ENCODE peak calls at places on chromosomes 5 and 9, in four cellular contexts. One of them, this sample, is unnamed.

GRCh38 chr5:172932313-172933017 is 26.8 kb upstream of the RPL26L1 start:
- DNase-seq in stimulated activated CD4-positive, alpha-beta T cell treated with anti-CD3 and anti-CD28 coated beads, Interleukin-2, amount 100 ng/mL, for 24 hours: peak
- DNase-seq in stimulated activated CD8-positive, alpha-beta memory T cell treated with anti-CD3 and anti-CD28 coated beads, Interleukin-15, amount 100 ng/mL, for 1 hour: peak
- DNase-seq in left cardiac atrium: peak
- DNase-seq in this sample: no peak

GRCh38 chr9:83384214-83384613 is 154.0 kb downstream of the FRMD3 start:
- DNase-seq in stimulated activated CD4-positive, alpha-beta T cell treated with anti-CD3 and anti-CD28 coated beads, Interleukin-2, amount 100 ng/mL, for 24 hours: no peak
- DNase-seq in stimulated activated CD8-positive, alpha-beta memory T cell treated with anti-CD3 and anti-CD28 coated beads, Interleukin-15, amount 100 ng/mL, for 1 hour: no peak
- DNase-seq in left cardiac atrium: no peak
- DNase-seq in this sample: no peak

GRCh38 chr5:144203750-144204596 is 33.3 kb downstream of the KCTD16 start:
- DNase-seq in stimulated activated CD4-positive, alpha-beta T cell treated with anti-CD3 and anti-CD28 coated beads, Interleukin-2, amount 100 ng/mL, for 24 hours: peak
- DNase-seq in stimulated activated CD8-positive, alpha-beta memory T cell treated with anti-CD3 and anti-CD28 coated beads, Interleukin-15, amount 100 ng/mL, for 1 hour: no peak
- DNase-seq in left cardiac atrium: no peak
- DNase-seq in this sample: no peak

GRCh38 chr9:97518166-97518908 is 16.9 kb downstream of the TMOD1 start:
- DNase-seq in stimulated activated CD4-positive, alpha-beta T cell treated with anti-CD3 and anti-CD28 coated beads, Interleukin-2, amount 100 ng/mL, for 24 hours: no peak
- DNase-seq in stimulated activated CD8-positive, alpha-beta memory T cell treated with anti-CD3 and anti-CD28 coated beads, Interleukin-15, amount 100 ng/mL, for 1 hour: no peak
- DNase-seq in left cardiac atrium: no peak
- DNase-seq in this sample: no peak

GRCh38 chr5:169862348-169862905 is 117.9 kb downstream of the INSYN2B start:
- DNase-seq in stimulated activated CD4-positive, alpha-beta T cell treated with anti-CD3 and anti-CD28 coated beads, Interleukin-2, amount 100 ng/mL, for 24 hours: no peak
- DNase-seq in stimulated activated CD8-positive, alpha-beta memory T cell treated with anti-CD3 and anti-CD28 coated beads, Interleukin-15, amount 100 ng/mL, for 1 hour: no peak
- DNase-seq in left cardiac atrium: no peak
- DNase-seq in this sample: no peak

GRCh38 chr5:135075621-135076585 is 41.9 kb upstream of the PITX1 start:
- DNase-seq in stimulated activated CD4-positive, alpha-beta T cell treated with anti-CD3 and anti-CD28 coated beads, Interleukin-2, amount 100 ng/mL, for 24 hours: no peak
- DNase-seq in stimulated activated CD8-positive, alpha-beta memory T cell treated with anti-CD3 and anti-CD28 coated beads, Interleukin-15, amount 100 ng/mL, for 1 hour: no peak
- DNase-seq in left cardiac atrium: no peak
- DNase-seq in this sample: no peak

GRCh38 chr5:158162479-158162878 is 303.5 kb upstream of the CLINT1 start:
- DNase-seq in stimulated activated CD4-positive, alpha-beta T cell treated with anti-CD3 and anti-CD28 coated beads, Interleukin-2, amount 100 ng/mL, for 24 hours: no peak
- DNase-seq in stimulated activated CD8-positive, alpha-beta memory T cell treated with anti-CD3 and anti-CD28 coated beads, Interleukin-15, amount 100 ng/mL, for 1 hour: no peak
- DNase-seq in left cardiac atrium: no peak
- DNase-seq in this sample: no peak

GRCh38 chr9:107270580-107270979 is 12.5 kb upstream of the RAD23B start:
- DNase-seq in stimulated activated CD4-positive, alpha-beta T cell treated with anti-CD3 and anti-CD28 coated beads, Interleukin-2, amount 100 ng/mL, for 24 hours: no peak
- DNase-seq in stimulated activated CD8-positive, alpha-beta memory T cell treated with anti-CD3 and anti-CD28 coated beads, Interleukin-15, amount 100 ng/mL, for 1 hour: no peak
- DNase-seq in left cardiac atrium: no peak
- DNase-seq in this sample: no peak

GRCh38 chr5:534006-534742 is 9.9 kb upstream of the SLC9A3 start:
- DNase-seq in stimulated activated CD4-positive, alpha-beta T cell treated with anti-CD3 and anti-CD28 coated beads, Interleukin-2, amount 100 ng/mL, for 24 hours: no peak
- DNase-seq in stimulated activated CD8-positive, alpha-beta memory T cell treated with anti-CD3 and anti-CD28 coated beads, Interleukin-15, amount 100 ng/mL, for 1 hour: no peak
- DNase-seq in left cardiac atrium: peak
- DNase-seq in this sample: no peak

GRCh38 chr5:137069358-137069757 is 429.8 kb downstream of the SPOCK1 start:
- DNase-seq in stimulated activated CD4-positive, alpha-beta T cell treated with anti-CD3 and anti-CD28 coated beads, Interleukin-2, amount 100 ng/mL, for 24 hours: no peak
- DNase-seq in stimulated activated CD8-positive, alpha-beta memory T cell treated with anti-CD3 and anti-CD28 coated beads, Interleukin-15, amount 100 ng/mL, for 1 hour: no peak
- DNase-seq in left cardiac atrium: no peak
- DNase-seq in this sample: no peak

GRCh38 chr9:34515959-34516358 is 6.8 kb downstream of the ENHO start:
- DNase-seq in stimulated activated CD4-positive, alpha-beta T cell treated with anti-CD3 and anti-CD28 coated beads, Interleukin-2, amount 100 ng/mL, for 24 hours: no peak
- DNase-seq in stimulated activated CD8-positive, alpha-beta memory T cell treated with anti-CD3 and anti-CD28 coated beads, Interleukin-15, amount 100 ng/mL, for 1 hour: no peak
- DNase-seq in left cardiac atrium: no peak
- DNase-seq in this sample: no peak

GRCh38 chr9:110700953-110701352 is 32.4 kb downstream of the MUSK start:
- DNase-seq in stimulated activated CD4-positive, alpha-beta T cell treated with anti-CD3 and anti-CD28 coated beads, Interleukin-2, amount 100 ng/mL, for 24 hours: no peak
- DNase-seq in stimulated activated CD8-positive, alpha-beta memory T cell treated with anti-CD3 and anti-CD28 coated beads, Interleukin-15, amount 100 ng/mL, for 1 hour: no peak
- DNase-seq in left cardiac atrium: no peak
- DNase-seq in this sample: no peak

GRCh38 chr9:129126789-129127618 is 15.8 kb downstream of the PTPA start:
- DNase-seq in stimulated activated CD4-positive, alpha-beta T cell treated with anti-CD3 and anti-CD28 coated beads, Interleukin-2, amount 100 ng/mL, for 24 hours: no peak
- DNase-seq in stimulated activated CD8-positive, alpha-beta memory T cell treated with anti-CD3 and anti-CD28 coated beads, Interleukin-15, amount 100 ng/mL, for 1 hour: no peak
- DNase-seq in left cardiac atrium: no peak
- DNase-seq in this sample: no peak

GRCh38 chr9:38671748-38672147 is 48.2 kb downstream of the FAM240B start:
- DNase-seq in stimulated activated CD4-positive, alpha-beta T cell treated with anti-CD3 and anti-CD28 coated beads, Interleukin-2, amount 100 ng/mL, for 24 hours: no peak
- DNase-seq in stimulated activated CD8-positive, alpha-beta memory T cell treated with anti-CD3 and anti-CD28 coated beads, Interleukin-15, amount 100 ng/mL, for 1 hour: no peak
- DNase-seq in left cardiac atrium: no peak
- DNase-seq in this sample: no peak

GRCh38 chr5:31225118-31225517 is 31.6 kb downstream of the CDH6 start:
- DNase-seq in stimulated activated CD4-positive, alpha-beta T cell treated with anti-CD3 and anti-CD28 coated beads, Interleukin-2, amount 100 ng/mL, for 24 hours: no peak
- DNase-seq in stimulated activated CD8-positive, alpha-beta memory T cell treated with anti-CD3 and anti-CD28 coated beads, Interleukin-15, amount 100 ng/mL, for 1 hour: no peak
- DNase-seq in left cardiac atrium: no peak
- DNase-seq in this sample: no peak

GRCh38 chr9:109311281-109311680 is 9.6 kb downstream of the EPB41L4B start:
- DNase-seq in stimulated activated CD4-positive, alpha-beta T cell treated with anti-CD3 and anti-CD28 coated beads, Interleukin-2, amount 100 ng/mL, for 24 hours: no peak
- DNase-seq in stimulated activated CD8-positive, alpha-beta memory T cell treated with anti-CD3 and anti-CD28 coated beads, Interleukin-15, amount 100 ng/mL, for 1 hour: no peak
- DNase-seq in left cardiac atrium: no peak
- DNase-seq in this sample: no peak

GRCh38 chr5:40784916-40785315 is 13.3 kb downstream of the PRKAA1 start:
- DNase-seq in stimulated activated CD4-positive, alpha-beta T cell treated with anti-CD3 and anti-CD28 coated beads, Interleukin-2, amount 100 ng/mL, for 24 hours: no peak
- DNase-seq in stimulated activated CD8-positive, alpha-beta memory T cell treated with anti-CD3 and anti-CD28 coated beads, Interleukin-15, amount 100 ng/mL, for 1 hour: no peak
- DNase-seq in left cardiac atrium: no peak
- DNase-seq in this sample: no peak

GRCh38 chr5:6723901-6724300 is 10.7 kb downstream of the TENT4A start:
- DNase-seq in stimulated activated CD4-positive, alpha-beta T cell treated with anti-CD3 and anti-CD28 coated beads, Interleukin-2, amount 100 ng/mL, for 24 hours: no peak
- DNase-seq in stimulated activated CD8-positive, alpha-beta memory T cell treated with anti-CD3 and anti-CD28 coated beads, Interleukin-15, amount 100 ng/mL, for 1 hour: no peak
- DNase-seq in left cardiac atrium: no peak
- DNase-seq in this sample: no peak

GRCh38 chr9:94875300-94876063 is 149.0 kb downstream of the AOPEP start:
- DNase-seq in stimulated activated CD4-positive, alpha-beta T cell treated with anti-CD3 and anti-CD28 coated beads, Interleukin-2, amount 100 ng/mL, for 24 hours: no peak
- DNase-seq in stimulated activated CD8-positive, alpha-beta memory T cell treated with anti-CD3 and anti-CD28 coated beads, Interleukin-15, amount 100 ng/mL, for 1 hour: no peak
- DNase-seq in left cardiac atrium: no peak
- DNase-seq in this sample: no peak

GRCh38 chr5:149140197-149141002 is 893 bp upstream of the ABLIM3 start:
- DNase-seq in stimulated activated CD4-positive, alpha-beta T cell treated with anti-CD3 and anti-CD28 coated beads, Interleukin-2, amount 100 ng/mL, for 24 hours: no peak
- DNase-seq in stimulated activated CD8-positive, alpha-beta memory T cell treated with anti-CD3 and anti-CD28 coated beads, Interleukin-15, amount 100 ng/mL, for 1 hour: no peak
- DNase-seq in left cardiac atrium: no peak
- DNase-seq in this sample: no peak

GRCh38 chr5:59724482-59725392 is 168.8 kb downstream of the PDE4D start:
- DNase-seq in stimulated activated CD4-positive, alpha-beta T cell treated with anti-CD3 and anti-CD28 coated beads, Interleukin-2, amount 100 ng/mL, for 24 hours: no peak
- DNase-seq in stimulated activated CD8-positive, alpha-beta memory T cell treated with anti-CD3 and anti-CD28 coated beads, Interleukin-15, amount 100 ng/mL, for 1 hour: no peak
- DNase-seq in left cardiac atrium: no peak
- DNase-seq in this sample: no peak

GRCh38 chr5:154309805-154310204 is 119.3 kb downstream of the GALNT10 start:
- DNase-seq in stimulated activated CD4-positive, alpha-beta T cell treated with anti-CD3 and anti-CD28 coated beads, Interleukin-2, amount 100 ng/mL, for 24 hours: no peak
- DNase-seq in stimulated activated CD8-positive, alpha-beta memory T cell treated with anti-CD3 and anti-CD28 coated beads, Interleukin-15, amount 100 ng/mL, for 1 hour: no peak
- DNase-seq in left cardiac atrium: no peak
- DNase-seq in this sample: no peak

GRCh38 chr9:75063556-75064305 is 24.2 kb downstream of the NMRK1 start:
- DNase-seq in stimulated activated CD4-positive, alpha-beta T cell treated with anti-CD3 and anti-CD28 coated beads, Interleukin-2, amount 100 ng/mL, for 24 hours: no peak
- DNase-seq in stimulated activated CD8-positive, alpha-beta memory T cell treated with anti-CD3 and anti-CD28 coated beads, Interleukin-15, amount 100 ng/mL, for 1 hour: no peak
- DNase-seq in left cardiac atrium: no peak
- DNase-seq in this sample: no peak

GRCh38 chr9:136943291-136944093 is 1.0 kb downstream of the FBXW5 start:
- DNase-seq in stimulated activated CD4-positive, alpha-beta T cell treated with anti-CD3 and anti-CD28 coated beads, Interleukin-2, amount 100 ng/mL, for 24 hours: peak
- DNase-seq in stimulated activated CD8-positive, alpha-beta memory T cell treated with anti-CD3 and anti-CD28 coated beads, Interleukin-15, amount 100 ng/mL, for 1 hour: no peak
- DNase-seq in left cardiac atrium: no peak
- DNase-seq in this sample: no peak

GRCh38 chr9:68950689-68951088 is 63.2 kb downstream of the PRKACG start:
- DNase-seq in stimulated activated CD4-positive, alpha-beta T cell treated with anti-CD3 and anti-CD28 coated beads, Interleukin-2, amount 100 ng/mL, for 24 hours: no peak
- DNase-seq in stimulated activated CD8-positive, alpha-beta memory T cell treated with anti-CD3 and anti-CD28 coated beads, Interleukin-15, amount 100 ng/mL, for 1 hour: no peak
- DNase-seq in left cardiac atrium: no peak
- DNase-seq in this sample: no peak

GRCh38 chr9:118595719-118596305 is 773.4 kb downstream of the BRINP1 start:
- DNase-seq in stimulated activated CD4-positive, alpha-beta T cell treated with anti-CD3 and anti-CD28 coated beads, Interleukin-2, amount 100 ng/mL, for 24 hours: no peak
- DNase-seq in stimulated activated CD8-positive, alpha-beta memory T cell treated with anti-CD3 and anti-CD28 coated beads, Interleukin-15, amount 100 ng/mL, for 1 hour: no peak
- DNase-seq in left cardiac atrium: peak
- DNase-seq in this sample: peak

GRCh38 chr9:116868212-116868611 is 181.1 kb downstream of the TRIM32 start:
- DNase-seq in stimulated activated CD4-positive, alpha-beta T cell treated with anti-CD3 and anti-CD28 coated beads, Interleukin-2, amount 100 ng/mL, for 24 hours: no peak
- DNase-seq in stimulated activated CD8-positive, alpha-beta memory T cell treated with anti-CD3 and anti-CD28 coated beads, Interleukin-15, amount 100 ng/mL, for 1 hour: no peak
- DNase-seq in left cardiac atrium: no peak
- DNase-seq in this sample: no peak

GRCh38 chr9:105119166-105119565 is 125.3 kb upstream of the SLC44A1 start:
- DNase-seq in stimulated activated CD4-positive, alpha-beta T cell treated with anti-CD3 and anti-CD28 coated beads, Interleukin-2, amount 100 ng/mL, for 24 hours: no peak
- DNase-seq in stimulated activated CD8-positive, alpha-beta memory T cell treated with anti-CD3 and anti-CD28 coated beads, Interleukin-15, amount 100 ng/mL, for 1 hour: no peak
- DNase-seq in left cardiac atrium: no peak
- DNase-seq in this sample: peak

GRCh38 chr9:21535396-21535795 is 53.3 kb upstream of the IFNE start:
- DNase-seq in stimulated activated CD4-positive, alpha-beta T cell treated with anti-CD3 and anti-CD28 coated beads, Interleukin-2, amount 100 ng/mL, for 24 hours: no peak
- DNase-seq in stimulated activated CD8-positive, alpha-beta memory T cell treated with anti-CD3 and anti-CD28 coated beads, Interleukin-15, amount 100 ng/mL, for 1 hour: no peak
- DNase-seq in left cardiac atrium: no peak
- DNase-seq in this sample: no peak

GRCh38 chr9:37466037-37466709 is 923 bp upstream of the ZBTB5 start:
- DNase-seq in stimulated activated CD4-positive, alpha-beta T cell treated with anti-CD3 and anti-CD28 coated beads, Interleukin-2, amount 100 ng/mL, for 24 hours: peak
- DNase-seq in stimulated activated CD8-positive, alpha-beta memory T cell treated with anti-CD3 and anti-CD28 coated beads, Interleukin-15, amount 100 ng/mL, for 1 hour: no peak
- DNase-seq in left cardiac atrium: peak
- DNase-seq in this sample: peak

GRCh38 chr5:13780081-13780480 is 164.4 kb downstream of the DNAH5 start:
- DNase-seq in stimulated activated CD4-positive, alpha-beta T cell treated with anti-CD3 and anti-CD28 coated beads, Interleukin-2, amount 100 ng/mL, for 24 hours: no peak
- DNase-seq in stimulated activated CD8-positive, alpha-beta memory T cell treated with anti-CD3 and anti-CD28 coated beads, Interleukin-15, amount 100 ng/mL, for 1 hour: no peak
- DNase-seq in left cardiac atrium: no peak
- DNase-seq in this sample: no peak

This sample was measured in amygdala.